ENCODE peak calls at places on chromosomes 11 and 22, in seven cellular contexts. F is AG04450, V is pancreas, Z is uterus, R is suprapubic skin, X is thoracic aorta, O is H1. Q is an unnamed sample.

GRCh38 chr11:110857885-110858555 is 145.8 kb upstream of the ARHGAP20 start:
- DNase-seq in F (peak), V (no peak), Z (peak), R (no peak), X (no peak), O (no peak), Q (no peak)

GRCh38 chr11:44926036-44926435 is 24.6 kb downstream of the TP53I11 start:
- DNase-seq in F (no peak), V (no peak), Z (no peak), R (no peak), X (no peak), O (no peak), Q (no peak)

GRCh38 chr11:114395776-114396175 is 4.5 kb downstream of the C11orf71 start:
- DNase-seq in F (no peak), V (no peak), Z (no peak), R (no peak), X (no peak), O (no peak), Q (no peak)

GRCh38 chr11:2105536-2105935 is 33.7 kb downstream of the IGF2 start:
- DNase-seq in F (no peak), V (peak), Z (no peak), R (peak), X (no peak), O (no peak), Q (no peak)

GRCh38 chr11:107259826-107260225 is 197.8 kb downstream of the CWF19L2 start:
- DNase-seq in F (no peak), V (no peak), Z (no peak), R (no peak), X (no peak), O (no peak), Q (no peak)

GRCh38 chr22:48973694-48974041 is 854.0 kb downstream of the BRD1 start:
- DNase-seq in F (no peak), V (no peak), Z (no peak), R (no peak), X (no peak), O (peak), Q (no peak)

GRCh38 chr11:91625495-91625894 is 599.1 kb upstream of the FAT3 start:
- DNase-seq in F (no peak), V (no peak), Z (no peak), R (no peak), X (no peak), O (no peak), Q (no peak)

GRCh38 chr22:49521787-49522224 is 305.9 kb downstream of the BRD1 start:
- DNase-seq in F (no peak), V (no peak), Z (no peak), R (no peak), X (no peak), O (no peak), Q (no peak)

GRCh38 chr11:78292109-78292803 is 103.5 kb downstream of the USP35 start:
- DNase-seq in F (no peak), V (no peak), Z (no peak), R (no peak), X (no peak), O (no peak), Q (no peak)

GRCh38 chr11:118531597-118532084 is 649 bp downstream of the TMEM25 start:
- DNase-seq in F (no peak), V (no peak), Z (no peak), R (no peak), X (no peak), O (no peak), Q (no peak)

GRCh38 chr11:125980421-125980820 is 34.6 kb downstream of the VSIG10L2 start:
- DNase-seq in F (no peak), V (no peak), Z (no peak), R (no peak), X (no peak), O (no peak), Q (no peak)

GRCh38 chr22:49370841-49371301 is 456.8 kb downstream of the BRD1 start:
- DNase-seq in F (no peak), V (no peak), Z (no peak), R (peak), X (no peak), O (peak), Q (no peak)

GRCh38 chr11:8232849-8233606 is 30.6 kb downstream of the LMO1 start:
- DNase-seq in F (no peak), V (no peak), Z (no peak), R (no peak), X (no peak), O (no peak), Q (no peak)

GRCh38 chr22:36863979-36864378 is 3.2 kb downstream of the NCF4 start:
- DNase-seq in F (no peak), V (no peak), Z (no peak), R (no peak), X (no peak), O (no peak), Q (no peak)

GRCh38 chr11:71402878-71403277 is 45.3 kb downstream of the DHCR7 start:
- DNase-seq in F (no peak), V (no peak), Z (no peak), R (no peak), X (no peak), O (no peak), Q (no peak)

GRCh38 chr11:132068556-132068955 is 698.1 kb downstream of the NTM start:
- DNase-seq in F (no peak), V (no peak), Z (no peak), R (no peak), X (no peak), O (no peak), Q (no peak)

GRCh38 chr22:34102633-34103032 is 182.4 kb upstream of the LARGE1 start:
- DNase-seq in F (no peak), V (no peak), Z (no peak), R (no peak), X (no peak), O (no peak), Q (no peak)

GRCh38 chr22:25350551-25350971 is 131.1 kb downstream of the CRYBB2 start:
- DNase-seq in F (no peak), V (peak), Z (no peak), R (peak), X (no peak), O (no peak), Q (no peak)

GRCh38 chr11:21572210-21572609 is 620.7 kb upstream of the ANO5 start:
- DNase-seq in F (no peak), V (no peak), Z (no peak), R (no peak), X (no peak), O (no peak), Q (no peak)

GRCh38 chr22:27382947-27383346 is 418.6 kb downstream of the MN1 start:
- DNase-seq in F (no peak), V (no peak), Z (no peak), R (no peak), X (no peak), O (peak), Q (no peak)

GRCh38 chr11:65366340-65366773 is 11.8 kb downstream of the TIGD3 start:
- DNase-seq in F (peak), V (no peak), Z (no peak), R (no peak), X (no peak), O (no peak), Q (no peak)

GRCh38 chr22:37208401-37209139 is 3.7 kb downstream of the SSTR3 start:
- DNase-seq in F (no peak), V (no peak), Z (peak), R (peak), X (no peak), O (no peak), Q (no peak)

GRCh38 chr11:110935018-110935640 is 222.9 kb upstream of the ARHGAP20 start:
- DNase-seq in F (no peak), V (no peak), Z (no peak), R (no peak), X (no peak), O (no peak), Q (no peak)

GRCh38 chr22:37843746-37844089 is 416 bp downstream of the ANKRD54 start:
- DNase-seq in F (no peak), V (peak), Z (peak), R (peak), X (no peak), O (no peak), Q (no peak)

GRCh38 chr11:65498042-65498726 is 661 bp upstream of the MALAT1 start:
- DNase-seq in F (no peak), V (no peak), Z (no peak), R (peak), X (no peak), O (peak), Q (no peak)

GRCh38 chr11:1302041-1302460 is 7.4 kb downstream of the TOLLIP start:
- DNase-seq in F (no peak), V (peak), Z (no peak), R (peak), X (no peak), O (peak), Q (no peak)

GRCh38 chr22:33083212-33083611 is 25.0 kb upstream of the SYN3 start:
- DNase-seq in F (no peak), V (no peak), Z (no peak), R (no peak), X (no peak), O (no peak), Q (no peak)

GRCh38 chr11:125593113-125593761 is 585 bp downstream of the STT3A start:
- DNase-seq in F (no peak), V (no peak), Z (no peak), R (no peak), X (no peak), O (no peak), Q (no peak)

GRCh38 chr11:17490232-17490631 is 13.6 kb upstream of the ABCC8 start:
- DNase-seq in F (no peak), V (no peak), Z (no peak), R (no peak), X (no peak), O (no peak), Q (no peak)

GRCh38 chr22:23424031-23424430 is 156.1 kb downstream of the IGLL1 start:
- DNase-seq in F (no peak), V (no peak), Z (no peak), R (no peak), X (no peak), O (no peak), Q (no peak)
- TF ChIP-seq CTCF in F (no peak), V (no peak), Z (no peak), R (no peak), X (no peak), O (no peak), Q (no peak)

GRCh38 chr22:20422965-20423635 is 14.5 kb downstream of the SCARF2 start:
- DNase-seq in F (no peak), V (peak), Z (no peak), R (peak), X (no peak), O (no peak), Q (no peak)

GRCh38 chr22:20423636-20424511 is 13.8 kb downstream of the SCARF2 start:
- DNase-seq in F (no peak), V (peak), Z (no peak), R (peak), X (no peak), O (no peak), Q (no peak)

GRCh38 chr22:20420157-20420842 is 17.3 kb downstream of the SCARF2 start:
- DNase-seq in F (no peak), V (no peak), Z (no peak), R (peak), X (no peak), O (no peak), Q (no peak)

GRCh38 chr22:20421507-20421874 is 16.1 kb downstream of the SCARF2 start:
- DNase-seq in F (no peak), V (no peak), Z (no peak), R (peak), X (no peak), O (no peak), Q (no peak)

GRCh38 chr22:20422271-20422958 is 15.2 kb downstream of the SCARF2 start:
- DNase-seq in F (no peak), V (peak), Z (no peak), R (peak), X (no peak), O (no peak), Q (no peak)
- H3K4me3 ChIP-seq in F (no peak), V (no peak), Z (no peak), R (no peak), X (no peak), O (no peak), Q (no peak)

DNA sequence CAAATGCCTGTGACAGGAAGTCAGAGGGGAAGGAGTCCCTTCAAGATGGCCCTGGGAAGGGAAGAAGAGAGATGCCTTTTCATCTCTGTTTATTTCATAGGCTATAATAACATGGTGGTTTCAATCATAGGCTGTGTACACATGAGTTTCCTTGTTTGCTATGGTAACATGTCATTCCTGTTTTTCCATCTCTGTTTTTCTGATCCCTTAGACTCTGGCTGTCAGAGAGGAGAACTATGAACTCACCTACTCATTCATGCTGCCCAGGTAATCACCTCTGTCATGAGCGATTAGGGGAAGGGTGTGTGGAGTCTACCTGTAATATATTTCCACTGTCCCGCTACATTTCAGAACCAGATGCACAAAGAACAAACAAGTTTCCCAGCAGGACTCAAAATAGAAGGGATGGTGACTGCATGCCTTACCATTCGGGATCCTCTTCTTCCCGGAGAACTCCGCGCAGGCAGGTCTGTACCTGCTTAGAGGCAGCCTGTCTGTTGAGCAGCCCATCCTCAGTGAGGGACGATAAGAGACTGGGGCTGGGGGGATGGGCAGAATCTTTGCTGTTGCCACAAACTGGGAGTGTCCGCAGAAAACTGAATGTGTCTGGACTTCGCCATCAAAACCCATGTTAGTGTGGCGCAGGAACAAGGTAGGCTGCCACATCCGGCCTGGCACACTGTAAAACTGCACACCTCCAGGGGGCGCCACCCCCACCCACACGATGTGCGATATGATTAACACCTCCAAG is 7.1 kb upstream of the PEX26 start:
- DNase-seq in F (no peak), V (no peak), Z (no peak), R (peak), X (no peak), O (peak), Q (no peak)
- TF ChIP-seq CTCF in F (peak), V (no peak), Z (no peak), R (no peak), X (no peak), O (peak), Q (peak)

DNA sequence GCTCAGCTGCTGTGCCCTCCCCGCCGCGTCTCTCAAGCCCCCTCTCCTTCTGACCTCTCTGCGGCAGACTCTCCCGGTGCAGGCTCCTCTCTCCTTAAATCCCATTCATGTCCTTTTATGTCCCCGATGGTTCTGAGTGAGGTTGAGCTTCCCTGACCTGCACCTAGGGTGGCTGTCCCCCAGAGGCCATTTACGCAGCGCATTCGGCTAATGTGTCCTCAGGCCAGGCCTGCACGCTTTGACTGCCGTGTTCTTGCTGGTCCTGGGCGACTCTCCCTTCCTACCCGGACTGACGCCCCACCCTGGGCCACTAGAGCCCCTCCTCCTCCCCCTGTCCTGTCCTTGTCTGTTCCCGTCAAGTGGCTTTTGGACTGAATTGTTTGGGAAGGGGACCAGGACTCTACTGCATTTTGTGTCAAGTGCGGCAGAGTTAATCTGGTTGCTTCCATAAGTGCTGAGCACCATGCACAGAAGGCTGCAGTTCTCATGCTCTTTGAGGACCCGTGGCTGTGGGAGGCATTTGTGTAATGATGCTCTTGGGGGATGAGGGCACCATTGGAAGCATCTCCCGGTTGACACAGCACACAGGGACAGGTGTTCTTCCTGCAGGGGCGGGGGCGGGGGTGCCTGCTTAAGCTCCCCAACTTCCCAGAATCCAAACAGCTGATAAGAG is 37.1 kb downstream of the IGHMBP2 start:
- DNase-seq in F (no peak), V (no peak), Z (no peak), R (no peak), X (no peak), O (no peak), Q (no peak)
- H3K4me3 ChIP-seq in F (no peak), V (no peak), Z (no peak), R (no peak), X (no peak), O (no peak), Q (no peak)